ENCODE peak calls at places on chromosomes 3 and 15, in four cellular contexts. T is NCI-H1105, H is iPS-NIHi11, N is Peyer's patch. M is an unnamed sample.

GRCh38 chr3:128863560-128863959 is 15.9 kb upstream of the ACAD9 start:
- DNase-seq in T (no peak), H (peak), N (no peak), M (no peak)

GRCh38 chr3:133213942-133214341 is 175.8 kb downstream of the TMEM108 start:
- DNase-seq in T (no peak), H (no peak), N (no peak), M (no peak)

GRCh38 chr3:134007819-134008218 is 21.9 kb downstream of the SLCO2A1 start:
- DNase-seq in T (no peak), H (no peak), N (no peak), M (no peak)

GRCh38 chr15:56760186-56760585 is 26.9 kb upstream of the ZNF280D start:
- DNase-seq in T (no peak), H (no peak), N (no peak), M (no peak)

GRCh38 chr3:29696311-29696710 is 415.4 kb downstream of the RBMS3 start:
- DNase-seq in T (no peak), H (no peak), N (no peak), M (no peak)

GRCh38 chr3:100032262-100032661 is 82.0 kb downstream of the FILIP1L start:
- DNase-seq in T (no peak), H (no peak), N (no peak), M (no peak)

GRCh38 chr3:113249111-113249510 is 37.8 kb downstream of the BOC start:
- DNase-seq in T (no peak), H (no peak), N (no peak), M (no peak)

GRCh38 chr3:9782777-9783176 is 9.5 kb downstream of the TADA3 start:
- DNase-seq in T (no peak), H (no peak), N (no peak), M (no peak)

GRCh38 chr3:73007992-73008712 is 11.5 kb downstream of the PPP4R2 start:
- DNase-seq in T (no peak), H (no peak), N (no peak), M (no peak)

GRCh38 chr15:75904241-75904631 is 558 bp downstream of the FBXO22 start:
- DNase-seq in T (no peak), H (peak), N (no peak), M (peak)

GRCh38 chr3:67551366-67552016 is 102.9 kb downstream of the SUCLG2 start:
- DNase-seq in T (no peak), H (no peak), N (no peak), M (no peak)

GRCh38 chr3:186857743-186858142 is 15.2 kb downstream of the ADIPOQ start:
- DNase-seq in T (no peak), H (no peak), N (no peak), M (peak)

GRCh38 chr3:140447991-140448390 is 229.9 kb upstream of the TRIM42 start:
- DNase-seq in T (no peak), H (no peak), N (no peak), M (no peak)

GRCh38 chr15:79943820-79944219 is 27.2 kb downstream of the BCL2A1 start:
- DNase-seq in T (no peak), H (no peak), N (no peak), M (no peak)

GRCh38 chr3:10824468-10824867 is 8.4 kb downstream of the SLC6A11 start:
- DNase-seq in T (no peak), H (no peak), N (no peak), M (no peak)

M was measured in endodermal cell.